ENCODE peak calls at places on chromosome 14, in four cellular contexts. One of them, this sample, is unnamed.

GRCh38 chr14:68979722-68980552 is 835 bp upstream of the ACTN1 start:
- DNase-seq in K562: peak; percentile 54
- DNase-seq in HepG2: no peak
- DNase-seq in GM12878: no peak
- DNase-seq in this sample: peak; percentile 43

GRCh38 chr14:69559581-69560011 is 15.1 kb downstream of the CCDC177 start:
- DNase-seq in HepG2: no peak
- DNase-seq in K562: no peak
- DNase-seq in GM12878: no peak
- DNase-seq in this sample: no peak

GRCh38 chr14:66746316-66747006 is 238.5 kb downstream of the GPHN start:
- DNase-seq in GM12878: no peak
- DNase-seq in K562: peak; percentile 8
- DNase-seq in HepG2: peak; percentile 12
- DNase-seq in this sample: peak; percentile 30

GRCh38 chr14:29892327-29892726 is 35.3 kb downstream of the PRKD1 start:
- DNase-seq in K562: no peak
- DNase-seq in HepG2: no peak
- DNase-seq in GM12878: no peak
- DNase-seq in this sample: no peak

GRCh38 chr14:32495435-32495734 is 166.3 kb downstream of the AKAP6 start:
- DNase-seq in HepG2: no peak
- DNase-seq in GM12878: no peak
- DNase-seq in K562: no peak
- DNase-seq in this sample: no peak

GRCh38 chr14:92362781-92363235 is 39.8 kb downstream of the SLC24A4 start:
- DNase-seq in HepG2: no peak
- DNase-seq in GM12878: no peak
- DNase-seq in K562: no peak
- DNase-seq in this sample: no peak

GRCh38 chr14:95979339-95980042 is 59.7 kb upstream of the C14orf132 start:
- DNase-seq in HepG2: no peak
- DNase-seq in GM12878: no peak
- DNase-seq in K562: no peak
- DNase-seq in this sample: no peak

GRCh38 chr14:96741151-96741977 is 55.8 kb upstream of the VRK1 start:
- DNase-seq in K562: peak; percentile 79
- DNase-seq in HepG2: no peak
- DNase-seq in GM12878: no peak
- DNase-seq in this sample: peak; percentile 83

GRCh38 chr14:73728106-73729014 is 14.2 kb upstream of the PNMA1 start:
- DNase-seq in HepG2: peak; percentile 60
- DNase-seq in K562: peak; percentile 75
- DNase-seq in GM12878: no peak
- DNase-seq in this sample: peak; percentile 83

GRCh38 chr14:74647834-74648361 is 35.9 kb upstream of the LTBP2 start:
- DNase-seq in HepG2: no peak
- DNase-seq in GM12878: no peak
- DNase-seq in K562: no peak
- DNase-seq in this sample: no peak

GRCh38 chr14:71117839-71118743 is 210.8 kb downstream of the PCNX1 start:
- DNase-seq in HepG2: peak; percentile 18
- DNase-seq in K562: no peak
- DNase-seq in GM12878: no peak
- DNase-seq in this sample: no peak

GRCh38 chr14:52244997-52245396 is 22.5 kb upstream of the PTGDR start:
- DNase-seq in K562: no peak
- DNase-seq in GM12878: no peak
- DNase-seq in HepG2: no peak
- DNase-seq in this sample: no peak

GRCh38 chr14:60819575-60819974 is 85.0 kb downstream of the MNAT1 start:
- DNase-seq in HepG2: peak; percentile 91
- DNase-seq in K562: no peak
- DNase-seq in GM12878: no peak
- DNase-seq in this sample: no peak

GRCh38 chr14:74913986-74914573 is 9.0 kb downstream of the RPS6KL1 start:
- DNase-seq in HepG2: peak; percentile 62
- DNase-seq in K562: no peak
- DNase-seq in GM12878: no peak
- DNase-seq in this sample: peak; percentile 70

GRCh38 chr14:99246536-99247083 is 25.4 kb downstream of the BCL11B start:
- DNase-seq in K562: no peak
- DNase-seq in HepG2: no peak
- DNase-seq in GM12878: no peak
- DNase-seq in this sample: no peak

GRCh38 chr14:76133103-76133502 is 18.6 kb upstream of the GPATCH2L start:
- DNase-seq in K562: peak; percentile 55
- DNase-seq in GM12878: no peak
- DNase-seq in HepG2: peak; percentile 13
- DNase-seq in this sample: peak; percentile 49

GRCh38 chr14:67162390-67162789 is 26.9 kb upstream of the GARIN2 start:
- DNase-seq in HepG2: no peak
- DNase-seq in GM12878: no peak
- DNase-seq in K562: no peak
- DNase-seq in this sample: no peak

GRCh38 chr14:104290058-104290667 is 151.8 kb downstream of the KIF26A start:
- DNase-seq in GM12878: no peak
- DNase-seq in HepG2: no peak
- DNase-seq in K562: no peak
- DNase-seq in this sample: no peak

GRCh38 chr14:77752799-77753516 is 8.0 kb downstream of the SNW1 start:
- DNase-seq in K562: no peak
- DNase-seq in GM12878: no peak
- DNase-seq in HepG2: no peak
- DNase-seq in this sample: no peak

GRCh38 chr14:53786045-53786444 is 170.6 kb downstream of the BMP4 start:
- DNase-seq in GM12878: no peak
- DNase-seq in HepG2: no peak
- DNase-seq in K562: no peak
- DNase-seq in this sample: no peak

GRCh38 chr14:54829486-54830224 is 73.0 kb downstream of the GCH1 start:
- DNase-seq in HepG2: no peak
- DNase-seq in K562: no peak
- DNase-seq in GM12878: no peak
- DNase-seq in this sample: no peak

GRCh38 chr14:54572316-54572715 is 5.4 kb downstream of the SAMD4A start:
- DNase-seq in K562: peak; percentile 41
- DNase-seq in HepG2: peak; percentile 41
- DNase-seq in GM12878: no peak
- DNase-seq in this sample: peak; percentile 25

GRCh38 chr14:50407089-50407813 is 10.6 kb upstream of the CDKL1 start:
- DNase-seq in K562: no peak
- DNase-seq in GM12878: no peak
- DNase-seq in HepG2: no peak
- DNase-seq in this sample: no peak

GRCh38 chr14:23621932-23622495 is 14.2 kb upstream of the DHRS2 start:
- DNase-seq in GM12878: no peak
- DNase-seq in K562: no peak
- DNase-seq in HepG2: no peak
- DNase-seq in this sample: no peak
- TF ChIP-seq TARDBP in GM12878: no peak
- TF ChIP-seq TARDBP in K562: no peak
- TF ChIP-seq TARDBP in HepG2: no peak
- TF ChIP-seq TARDBP in this sample: no peak

GRCh38 chr14:58899317-58899713 is 261.6 kb downstream of the DACT1 start:
- DNase-seq in K562: no peak
- DNase-seq in HepG2: no peak
- DNase-seq in GM12878: no peak
- DNase-seq in this sample: no peak

GRCh38 chr14:58901826-58902225 is 264.1 kb downstream of the DACT1 start:
- DNase-seq in HepG2: no peak
- DNase-seq in K562: no peak
- DNase-seq in GM12878: no peak
- DNase-seq in this sample: no peak

GRCh38 chr14:58904771-58905170 is 267.0 kb downstream of the DACT1 start:
- DNase-seq in K562: no peak
- DNase-seq in HepG2: no peak
- DNase-seq in GM12878: no peak
- DNase-seq in this sample: no peak

GRCh38 chr14:58898655-58899316 is 261.0 kb downstream of the DACT1 start:
- DNase-seq in GM12878: no peak
- DNase-seq in K562: no peak
- DNase-seq in HepG2: no peak
- DNase-seq in this sample: no peak
- TF ChIP-seq BHLHE40 in GM12878: no peak
- TF ChIP-seq BHLHE40 in K562: no peak
- TF ChIP-seq BHLHE40 in HepG2: no peak
- TF ChIP-seq BHLHE40 in this sample: no peak

DNA sequence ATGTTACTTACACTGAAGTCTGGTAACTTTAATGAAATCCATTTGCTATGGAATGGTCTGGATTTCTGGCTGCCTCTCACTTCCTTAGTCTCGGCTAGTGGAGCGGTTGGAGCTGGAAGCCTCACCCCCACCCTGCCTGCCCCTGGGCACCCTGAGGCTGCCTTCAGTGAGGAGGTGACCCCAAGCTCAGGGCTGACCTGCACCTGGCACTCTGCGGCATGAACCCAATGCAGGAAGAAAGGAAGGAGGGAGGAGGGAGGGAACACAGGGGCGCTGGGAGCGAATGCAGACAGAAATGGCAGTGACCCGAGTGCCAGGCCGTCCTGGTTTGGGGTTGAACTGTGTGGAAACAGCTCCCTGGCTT is 353.1 kb downstream of the TMEM121 start:
- DNase-seq in HepG2: no peak
- DNase-seq in K562: no peak
- DNase-seq in GM12878: no peak
- DNase-seq in this sample: no peak
- TF ChIP-seq TARDBP in HepG2: no peak
- TF ChIP-seq TARDBP in K562: no peak
- TF ChIP-seq TARDBP in GM12878: no peak
- TF ChIP-seq TARDBP in this sample: no peak

GRCh38 chr14:23099212-23099861 is 4.0 kb downstream of the C14orf119 start:
- DNase-seq in K562: no peak
- DNase-seq in GM12878: no peak
- DNase-seq in HepG2: no peak
- DNase-seq in this sample: no peak
- TF ChIP-seq BHLHE40 in K562: no peak
- TF ChIP-seq BHLHE40 in GM12878: no peak
- TF ChIP-seq BHLHE40 in HepG2: no peak
- TF ChIP-seq BHLHE40 in this sample: no peak

GRCh38 chr14:79708991-79709390 is 502.3 kb downstream of the DIO2 start:
- DNase-seq in GM12878: no peak
- DNase-seq in K562: no peak
- DNase-seq in HepG2: no peak
- DNase-seq in this sample: no peak
- TF ChIP-seq TARDBP in GM12878: no peak
- TF ChIP-seq TARDBP in K562: no peak
- TF ChIP-seq TARDBP in HepG2: no peak
- TF ChIP-seq TARDBP in this sample: no peak

GRCh38 chr14:88385212-88386101 is at the start of gene SPATA7:
- DNase-seq in K562: peak; percentile 84
- DNase-seq in GM12878: peak; percentile 25
- DNase-seq in HepG2: peak; percentile 83
- DNase-seq in this sample: peak; percentile 93

GRCh38 chr14:88379706-88380343 is 5.6 kb upstream of the SPATA7 start:
- DNase-seq in GM12878: no peak
- DNase-seq in K562: no peak
- DNase-seq in HepG2: no peak
- DNase-seq in this sample: no peak

GRCh38 chr14:88386395-88386794 is 938 bp downstream of the SPATA7 start:
- DNase-seq in K562: no peak
- DNase-seq in HepG2: no peak
- DNase-seq in GM12878: no peak
- DNase-seq in this sample: no peak

GRCh38 chr14:88384653-88385205 is 728 bp upstream of the SPATA7 start:
- DNase-seq in GM12878: no peak
- DNase-seq in HepG2: no peak
- DNase-seq in K562: no peak
- DNase-seq in this sample: no peak

GRCh38 chr14:88380405-88380804 is 5.1 kb upstream of the SPATA7 start:
- DNase-seq in GM12878: no peak
- DNase-seq in K562: no peak
- DNase-seq in HepG2: no peak
- DNase-seq in this sample: no peak
- TF ChIP-seq BHLHE40 in GM12878: no peak
- TF ChIP-seq BHLHE40 in K562: no peak
- TF ChIP-seq BHLHE40 in HepG2: no peak
- TF ChIP-seq BHLHE40 in this sample: no peak

This sample was measured in HEK293T.